ENCODE peak calls at places on chromosomes 1 and 21, in eight cellular contexts. V, Y, U, A, Z, S, P and T are unnamed samples.
A peak's percentile ranks its signal among the peaks of the same experiment; 100 is the strongest.

GRCh38 chr1:153349363-153350340 is 1.0 kb upstream of the PGLYRP4 start:
- DNase-seq in S (no peak), A (no peak), V (no peak), P (no peak), Z (no peak), U (no peak), Y (no peak), T (no peak)

GRCh38 chr21:32196001-32196400 is 82.8 kb downstream of the MIS18A start:
- DNase-seq in A (no peak), Y (no peak), S (no peak), P (no peak), Z (no peak), U (no peak), V (no peak), T (no peak)

GRCh38 chr1:106746448-106747085 is 309.9 kb upstream of the PRMT6 start:
- DNase-seq in Z (peak; percentile 68), P (no peak), V (no peak), Y (no peak), S (no peak), A (no peak), U (no peak), T (no peak)

GRCh38 chr1:27152004-27152828 is 2.7 kb downstream of the SLC9A1 start:
- DNase-seq in Y (no peak), P (no peak), S (no peak), V (no peak), U (no peak), A (no peak), Z (no peak), T (no peak)

GRCh38 chr1:74731399-74732052 is 1.3 kb downstream of the CRYZ start:
- DNase-seq in U (no peak), Z (no peak), A (no peak), P (peak; percentile 33), V (no peak), S (no peak), Y (no peak), T (no peak)

GRCh38 chr1:58047265-58047858 is 499.2 kb downstream of the OMA1 start:
- DNase-seq in S (no peak), A (no peak), Y (peak; percentile 47), V (no peak), P (peak; percentile 2), U (no peak), Z (peak; percentile 47), T (peak; percentile 11)

GRCh38 chr1:109539676-109540075 is at the start of gene GPR61:
- DNase-seq in P (no peak), U (no peak), S (no peak), Z (peak; percentile 39), Y (peak; percentile 32), V (no peak), A (no peak), T (no peak)

GRCh38 chr1:17094664-17095063 is 24.6 kb downstream of the PADI2 start:
- DNase-seq in Z (no peak), U (no peak), A (no peak), P (no peak), S (no peak), Y (no peak), V (no peak), T (no peak)

GRCh38 chr1:212311836-212312497 is 26.8 kb downstream of the PPP2R5A start:
- DNase-seq in Y (no peak), P (no peak), U (no peak), A (no peak), S (no peak), Z (no peak), V (no peak), T (no peak)

GRCh38 chr1:3919706-3920105 is 19.6 kb upstream of the C1orf174 start:
- DNase-seq in Y (no peak), V (no peak), U (no peak), P (no peak), A (no peak), Z (no peak), S (no peak), T (no peak)

GRCh38 chr1:13783551-13783950 is 83.6 kb downstream of the PRDM2 start:
- DNase-seq in V (no peak), Z (no peak), U (no peak), S (no peak), Y (no peak), P (no peak), A (no peak), T (no peak)

GRCh38 chr1:33392639-33393038 is 38.3 kb downstream of the PHC2 start:
- DNase-seq in V (peak; percentile 42), U (no peak), A (no peak), P (no peak), Z (no peak), S (no peak), Y (peak; percentile 64), T (no peak)

GRCh38 chr1:28971980-28972771 is 57.8 kb downstream of the EPB41 start:
- DNase-seq in P (no peak), A (no peak), V (peak; percentile 89), U (peak; percentile 73), S (peak; percentile 70), Y (no peak), Z (no peak), T (no peak)

GRCh38 chr1:197577580-197577979 is 197.7 kb downstream of the DENND1B start:
- DNase-seq in Z (no peak), P (no peak), Y (no peak), V (no peak), S (no peak), U (no peak), A (no peak), T (no peak)

GRCh38 chr1:65830306-65830705 is 37.6 kb downstream of the PDE4B start:
- DNase-seq in U (no peak), Y (no peak), S (no peak), Z (no peak), V (no peak), A (no peak), P (no peak), T (no peak)

GRCh38 chr1:55195523-55196233 is 19.5 kb downstream of the USP24 start:
- DNase-seq in P (no peak), A (no peak), Y (no peak), S (peak; percentile 73), U (no peak), Z (no peak), V (peak; percentile 44), T (no peak)

GRCh38 chr1:212588137-212588510 is 20.4 kb upstream of the ATF3 start:
- DNase-seq in S (no peak), Z (no peak), U (no peak), A (no peak), Y (no peak), V (no peak), P (no peak), T (no peak)

GRCh38 chr1:94014635-94015488 is 105.6 kb upstream of the GCLM start:
- DNase-seq in V (peak; percentile 43), Z (no peak), A (no peak), Y (no peak), P (no peak), U (no peak), S (no peak), T (no peak)

GRCh38 chr1:165124772-165125171 is 231.7 kb downstream of the LMX1A start:
- DNase-seq in A (no peak), Y (no peak), S (no peak), V (no peak), U (no peak), Z (no peak), P (no peak), T (no peak)

GRCh38 chr21:16285646-16286223 is 556.0 kb downstream of the USP25 start:
- DNase-seq in Y (peak; percentile 40), S (no peak), Z (no peak), P (no peak), A (no peak), V (no peak), U (no peak), T (no peak)

GRCh38 chr1:185539277-185539943 is 194.8 kb upstream of the HMCN1 start:
- DNase-seq in P (no peak), U (no peak), Z (no peak), V (no peak), S (no peak), A (no peak), Y (no peak), T (no peak)

GRCh38 chr1:184287001-184287400 is 99.8 kb upstream of the C1orf21 start:
- DNase-seq in V (no peak), P (peak; percentile 79), S (no peak), Y (no peak), A (no peak), Z (no peak), U (peak; percentile 77), T (no peak)

GRCh38 chr1:44355582-44356305 is 687 bp upstream of the ERI3 start:
- DNase-seq in S (no peak), A (no peak), Z (no peak), Y (no peak), V (no peak), P (no peak), U (no peak), T (no peak)

GRCh38 chr1:197327776-197328364 is 59.8 kb downstream of the CRB1 start:
- DNase-seq in U (no peak), A (no peak), S (no peak), Z (peak; percentile 15), V (no peak), Y (no peak), P (no peak), T (no peak)

GRCh38 chr1:91546876-91547275 is 46.2 kb downstream of the CDC7 start:
- DNase-seq in P (no peak), A (no peak), Y (no peak), S (no peak), U (no peak), V (no peak), Z (no peak), T (no peak)